ENCODE peak calls at places on chromosomes 6 and 20, in five cellular contexts. W is transverse colon, T is HepG2, J is breast epithelium, M is ovary. O is an unnamed sample. For H3K4me1, the result is how much of the 10 kb centered on the place peaks cover.

GRCh38 chr6:2563635-2564034 is 187.1 kb downstream of the MYLK4 start:
- DNase-seq in J (no peak), M (no peak), T (peak), W (no peak), O (no peak)

GRCh38 chr6:113522376-113522775 is 334.8 kb upstream of the MARCKS start:
- DNase-seq in M (no peak), W (no peak), T (no peak), J (no peak), O (no peak)

GRCh38 chr6:57108691-57109090 is 18.7 kb downstream of the ZNF451 start:
- DNase-seq in T (no peak), J (no peak), W (no peak), M (no peak), O (no peak)

GRCh38 chr20:36209921-36210320 is 26.4 kb upstream of the AAR2 start:
- DNase-seq in M (no peak), W (no peak), J (no peak), T (no peak), O (no peak)

GRCh38 chr6:163356324-163356723 is 58.2 kb upstream of the QKI start:
- DNase-seq in M (no peak), W (no peak), T (no peak), J (no peak), O (peak)

GRCh38 chr20:38158701-38159325 is 6.3 kb downstream of the TGM2 start:
- DNase-seq in J (no peak), W (no peak), T (no peak), M (no peak), O (no peak)

GRCh38 chr6:2918936-2919335 is 15.8 kb upstream of the SERPINB9 start:
- DNase-seq in J (peak), M (no peak), W (no peak), T (no peak), O (no peak)

GRCh38 chr20:2749951-2750342 is 50.5 kb downstream of the CPXM1 start:
- DNase-seq in T (no peak), M (no peak), W (peak), J (no peak), O (no peak)

GRCh38 chr6:159193923-159194322 is 24.7 kb downstream of the FNDC1 start:
- DNase-seq in J (no peak), W (no peak), T (no peak), M (no peak), O (no peak)

GRCh38 chr6:31559958-31560696 is 12.0 kb upstream of the LTA start:
- DNase-seq in M (peak), J (no peak), T (no peak), W (peak), O (peak)

GRCh38 chr20:625360-625932 is 15.3 kb upstream of the TCF15 start:
- DNase-seq in T (no peak), W (no peak), M (no peak), J (no peak), O (peak)

GRCh38 chr6:69663215-69663614 is 133.6 kb downstream of the LMBRD1 start:
- DNase-seq in M (no peak), J (no peak), W (no peak), T (no peak), O (no peak)

GRCh38 chr6:122374307-122374706 is 25.1 kb upstream of the HSF2 start:
- DNase-seq in W (no peak), J (no peak), T (no peak), M (no peak), O (no peak)

GRCh38 chr20:768426-768978 is at the start of gene SLC52A3:
- DNase-seq in J (peak), W (peak), T (peak), M (no peak), O (no peak)

GRCh38 chr20:33119725-33120720 is 40.6 kb downstream of the BPIFB4 start:
- DNase-seq in J (no peak), M (no peak), W (no peak), T (no peak), O (no peak)

GRCh38 chr6:155887431-155887830 is 431.8 kb upstream of the NOX3 start:
- DNase-seq in M (no peak), W (no peak), J (no peak), T (no peak), O (no peak)

GRCh38 chr20:44644384-44645131 is 6.9 kb downstream of the ADA start:
- DNase-seq in M (no peak), T (no peak), W (no peak), J (no peak), O (no peak)

GRCh38 chr20:62820962-62821725 is 4.3 kb downstream of the COL9A3 start:
- DNase-seq in J (no peak), W (no peak), M (no peak), T (no peak), O (no peak)

GRCh38 chr20:19756756-19757486 is 1.1 kb upstream of the RIN2 start:
- DNase-seq in T (no peak), M (no peak), J (no peak), W (no peak), O (no peak)

GRCh38 chr20:19760371-19760721 is 2.3 kb downstream of the RIN2 start:
- DNase-seq in W (no peak), J (no peak), M (no peak), T (no peak), O (no peak)

GRCh38 chr20:19757487-19757972 is 528 bp upstream of the RIN2 start:
- DNase-seq in W (peak), M (peak), T (peak), J (peak), O (peak)

GRCh38 chr20:19757973-19758887 is at the start of gene RIN2:
- DNase-seq in W (peak), M (peak), J (peak), T (peak), O (peak)

DNA sequence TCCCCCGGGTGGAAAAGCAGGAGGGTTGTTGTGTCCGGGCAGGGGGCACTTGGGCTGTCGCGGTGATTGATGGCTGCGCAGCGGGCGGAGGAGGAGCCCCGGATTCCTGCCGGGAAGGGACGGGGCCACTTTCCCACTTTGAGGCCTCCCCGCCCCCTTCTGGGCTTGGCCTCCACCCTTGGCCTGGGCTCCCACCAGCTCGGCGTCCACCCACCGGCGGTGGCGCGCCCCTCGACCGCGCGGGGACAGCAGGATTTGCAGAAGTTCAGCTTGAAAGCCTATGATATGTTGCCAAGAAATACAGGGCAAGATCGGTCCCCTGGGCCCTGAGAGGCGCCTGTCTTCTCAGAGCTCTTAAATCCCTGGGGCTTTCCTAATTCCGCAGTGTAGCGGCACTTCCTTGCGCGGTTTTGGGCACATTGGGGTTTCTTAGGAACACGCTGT is 852 bp downstream of the RIN2 start:
- DNase-seq in M (peak), W (peak), J (peak), T (peak), O (peak)
- TF ChIP-seq POLR2A in M (no peak), W (no peak), J (no peak), T (no peak), O (no peak)

GRCh38 chr6:136526196-136526930 is 23.9 kb downstream of the MAP7 start:
- DNase-seq in J (peak), M (peak), W (no peak), T (peak), O (peak)
- TF ChIP-seq CTCF in J (no peak), M (no peak), W (no peak), T (no peak), O (no peak)

GRCh38 chr20:57671072-57671391 is 38.8 kb downstream of the PMEPA1 start:
- DNase-seq in T (no peak), W (no peak), M (no peak), J (no peak), O (no peak)
- H3K4me1 ChIP-seq in T (under half), W (under half), M (under half), J (under half), O (under half)

GRCh38 chr6:26537160-26537845 is 863 bp upstream of the HMGN4 start:
- DNase-seq in M (peak), J (peak), W (peak), T (peak), O (peak)

GRCh38 chr6:26538572-26538902 is 371 bp downstream of the HMGN4 start:
- DNase-seq in W (no peak), T (no peak), M (no peak), J (no peak), O (no peak)

GRCh38 chr6:26536571-26537159 is 1.5 kb upstream of the HMGN4 start:
- DNase-seq in W (peak), T (peak), J (no peak), M (peak), O (peak)

GRCh38 chr6:26538936-26539615 is 910 bp downstream of the HMGN4 start:
- DNase-seq in J (no peak), W (no peak), T (no peak), M (no peak), O (no peak)

DNA sequence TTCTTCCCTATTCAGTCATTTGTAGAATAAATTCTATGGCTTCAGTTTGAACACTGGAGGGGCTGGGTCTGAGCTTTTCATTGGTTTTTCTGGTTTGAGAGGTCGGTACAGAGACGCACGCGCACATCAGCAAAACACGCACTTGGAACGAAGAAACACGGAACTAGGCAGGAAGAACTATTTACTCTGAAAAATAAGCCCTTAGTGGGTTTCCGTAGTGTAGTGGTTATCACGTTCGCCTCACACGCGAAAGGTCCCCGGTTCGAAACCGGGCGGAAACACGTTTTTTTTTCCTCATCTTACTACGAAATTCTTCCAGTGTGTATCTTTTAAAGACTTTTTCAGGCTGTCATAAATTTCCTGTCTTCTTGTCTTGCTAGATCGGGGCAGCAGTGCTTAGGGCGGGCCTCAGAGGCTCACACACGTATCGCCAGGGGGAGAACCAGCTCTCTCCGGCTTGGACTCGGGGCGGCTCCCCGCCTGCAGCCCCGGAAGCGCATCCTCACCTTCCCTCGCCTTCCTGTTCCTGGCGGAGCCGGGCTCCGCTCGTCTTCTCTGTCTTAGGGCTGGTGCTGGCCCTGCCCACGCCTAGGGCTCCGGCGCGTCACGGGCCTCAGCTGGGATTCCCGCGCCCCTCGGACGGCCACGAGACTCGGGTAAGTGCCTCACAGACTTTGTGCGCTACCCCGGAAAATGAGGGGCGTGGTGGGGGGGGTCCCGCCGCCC is at the start of gene HMGN4:
- DNase-seq in J (peak), M (peak), T (peak), W (peak), O (peak)
- TF ChIP-seq POLR2A in J (peak), M (peak), T (peak), W (peak), O (peak)

GRCh38 chr6:39303425-39304153 is 10.6 kb downstream of the KCNK17 start:
- DNase-seq in M (no peak), J (no peak), T (no peak), W (no peak), O (no peak)

GRCh38 chr6:39302011-39302410 is 12.2 kb downstream of the KCNK17 start:
- DNase-seq in W (no peak), J (no peak), T (no peak), M (no peak), O (no peak)

GRCh38 chr6:39302669-39303424 is 11.4 kb downstream of the KCNK17 start:
- DNase-seq in J (peak), W (peak), T (peak), M (peak), O (peak)

GRCh38 chr6:39300739-39301138 is 13.5 kb downstream of the KCNK17 start:
- DNase-seq in M (no peak), J (no peak), T (no peak), W (no peak), O (no peak)

GRCh38 chr6:39301606-39302005 is 12.6 kb downstream of the KCNK17 start:
- DNase-seq in T (peak), M (no peak), W (no peak), J (no peak), O (peak)
- TF ChIP-seq CTCF in T (peak), M (no peak), W (no peak), J (no peak), O (no peak)

GRCh38 chr20:47705497-47705856 is 79.8 kb downstream of the SULF2 start:
- DNase-seq in M (peak), T (no peak), J (no peak), W (no peak), O (no peak)
- H3K4me1 ChIP-seq in M (under half), T (under half), J (under half), W (under half), O (under half)

O was measured in adrenal gland.